ENCODE peak calls at places on chromosomes 3 and 15, in eight cellular contexts. E, V, D, M, W, L, O and H are unnamed samples.

GRCh38 chr3:186821429-186822367 is 15.4 kb upstream of the RFC4 start:
- DNase-seq in M (peak; percentile 53), E (peak; percentile 14), V (no peak), D (peak; percentile 65), W (no peak), O (no peak), L (no peak), H (peak; percentile 77)

GRCh38 chr15:84572231-84572630 is 28.6 kb upstream of the ZSCAN2 start:
- DNase-seq in L (no peak), E (no peak), O (no peak), V (no peak), D (no peak), W (no peak), M (no peak), H (no peak)

GRCh38 chr15:70014860-70015490 is 82.7 kb downstream of the TLE3 start:
- DNase-seq in D (peak; percentile 89), O (peak; percentile 71), W (no peak), M (no peak), V (no peak), L (no peak), E (no peak), H (no peak)

GRCh38 chr3:41159581-41160189 is 39.6 kb upstream of the CTNNB1 start:
- DNase-seq in E (no peak), L (no peak), O (no peak), W (no peak), M (no peak), D (no peak), V (no peak), H (no peak)

GRCh38 chr3:162863579-162863978 is 1367.0 kb downstream of the OTOL1 start:
- DNase-seq in D (no peak), V (no peak), E (no peak), M (no peak), L (no peak), O (no peak), W (no peak), H (no peak)

GRCh38 chr3:53131136-53131495 is 881 bp upstream of the RFT1 start:
- DNase-seq in E (no peak), D (no peak), W (no peak), M (no peak), O (no peak), V (no peak), L (no peak), H (no peak)

GRCh38 chr3:12962292-12962691 is 110.9 kb downstream of the IQSEC1 start:
- DNase-seq in W (no peak), V (no peak), E (no peak), M (no peak), D (no peak), O (no peak), L (no peak), H (no peak)

GRCh38 chr3:32934150-32934742 is 17.2 kb upstream of the CCR4 start:
- DNase-seq in O (peak; percentile 26), D (peak; percentile 50), V (no peak), L (no peak), M (no peak), W (peak; percentile 62), E (no peak), H (no peak)

GRCh38 chr3:58003093-58003492 is 5.1 kb upstream of the FLNB start:
- DNase-seq in M (no peak), D (no peak), E (no peak), O (no peak), V (no peak), L (no peak), W (no peak), H (no peak)

GRCh38 chr15:93250212-93250611 is 161.2 kb upstream of the RGMA start:
- DNase-seq in M (no peak), D (no peak), O (no peak), W (no peak), L (no peak), V (no peak), E (no peak), H (no peak)

GRCh38 chr15:56934269-56934668 is 15.8 kb downstream of the TCF12 start:
- DNase-seq in M (no peak), D (no peak), W (no peak), E (no peak), O (no peak), V (no peak), L (no peak), H (no peak)

GRCh38 chr15:94266000-94266399 is 34.6 kb downstream of the MCTP2 start:
- DNase-seq in L (no peak), M (no peak), D (no peak), E (no peak), W (no peak), V (no peak), O (no peak), H (no peak)

GRCh38 chr3:187629711-187630110 is 40.5 kb downstream of the SST start:
- DNase-seq in E (peak; percentile 73), M (no peak), D (no peak), L (no peak), V (no peak), O (no peak), W (no peak), H (peak; percentile 86)

GRCh38 chr15:100249096-100249815 is 92.5 kb downstream of the ADAMTS17 start:
- DNase-seq in W (no peak), E (no peak), D (no peak), L (no peak), O (no peak), V (no peak), M (no peak), H (no peak)

GRCh38 chr3:30954431-30954830 is 60.0 kb upstream of the GADL1 start:
- DNase-seq in M (no peak), W (no peak), D (no peak), E (no peak), L (no peak), V (no peak), O (no peak), H (no peak)

GRCh38 chr3:51715231-51716058 is 8.6 kb downstream of the GRM2 start:
- DNase-seq in D (peak; percentile 17), O (peak; percentile 8), L (no peak), V (no peak), M (no peak), W (no peak), E (no peak), H (no peak)

GRCh38 chr15:28962851-28963710 is 77.3 kb downstream of the APBA2 start:
- DNase-seq in L (no peak), W (no peak), V (no peak), D (no peak), O (no peak), M (peak; percentile 50), E (no peak), H (no peak)

GRCh38 chr3:43794776-43795175 is 104.0 kb downstream of the ABHD5 start:
- DNase-seq in W (no peak), L (no peak), E (peak; percentile 31), D (no peak), O (no peak), V (no peak), M (no peak), H (peak; percentile 78)

GRCh38 chr3:107206141-107206540 is 171.1 kb upstream of the CCDC54 start:
- DNase-seq in E (no peak), W (peak; percentile 29), L (no peak), V (no peak), O (no peak), M (peak; percentile 23), D (peak; percentile 12), H (peak; percentile 44)

GRCh38 chr15:84937144-84937543 is 44.5 kb upstream of the PDE8A start:
- DNase-seq in V (no peak), M (no peak), O (no peak), D (no peak), W (no peak), E (no peak), L (no peak), H (no peak)

GRCh38 chr3:184814214-184814613 is 2.2 kb downstream of the VPS8 start:
- DNase-seq in L (no peak), E (no peak), D (no peak), M (peak; percentile 8), V (no peak), O (no peak), W (no peak), H (no peak)

GRCh38 chr15:38652998-38653397 is 88.4 kb upstream of the RASGRP1 start:
- DNase-seq in W (no peak), D (no peak), O (no peak), V (no peak), M (no peak), E (no peak), L (no peak), H (no peak)

GRCh38 chr3:117602054-117602644 is 892.6 kb downstream of the TUSC7 start:
- DNase-seq in W (no peak), V (no peak), D (no peak), M (no peak), L (no peak), O (no peak), E (no peak), H (no peak)

GRCh38 chr3:39000008-39000450 is 51.7 kb downstream of the SCN11A start:
- DNase-seq in O (no peak), W (no peak), V (no peak), M (peak; percentile 41), L (no peak), D (peak; percentile 66), E (peak; percentile 46), H (peak; percentile 74)

GRCh38 chr15:72685925-72686794 is at the start of the genes BBS4 and HIGD2B:
- DNase-seq in O (peak; percentile 89), M (peak; percentile 77), D (peak; percentile 87), E (no peak), L (peak; percentile 87), V (peak; percentile 88), W (peak; percentile 80), H (peak; percentile 89)

GRCh38 chr3:37546876-37547275 is 314.8 kb upstream of the CTDSPL start:
- DNase-seq in L (no peak), O (no peak), M (peak; percentile 6), D (peak; percentile 51), W (peak; percentile 16), V (no peak), E (no peak), H (peak; percentile 46)
- TF ChIP-seq CTCF in L (no peak), O (no peak), M (no peak), D (no peak), W (no peak), V (peak; percentile 29), E (peak; percentile 16), H (no peak)

GRCh38 chr3:128489860-128490649 is 2.9 kb downstream of the GATA2 start:
- DNase-seq in O (peak; percentile 64), M (no peak), E (no peak), D (no peak), V (peak; percentile 29), W (no peak), L (no peak), H (peak; percentile 55)
- TF ChIP-seq CTCF in O (no peak), M (no peak), E (no peak), D (no peak), V (no peak), W (no peak), L (no peak), H (no peak)

GRCh38 chr15:48281674-48282073 is 49.6 kb upstream of the DUT start:
- DNase-seq in E (no peak), L (no peak), V (no peak), D (no peak), M (no peak), O (no peak), W (no peak), H (no peak)
- TF ChIP-seq CTCF in E (no peak), L (no peak), V (no peak), D (no peak), M (no peak), O (no peak), W (no peak), H (peak; percentile 34)

DNA sequence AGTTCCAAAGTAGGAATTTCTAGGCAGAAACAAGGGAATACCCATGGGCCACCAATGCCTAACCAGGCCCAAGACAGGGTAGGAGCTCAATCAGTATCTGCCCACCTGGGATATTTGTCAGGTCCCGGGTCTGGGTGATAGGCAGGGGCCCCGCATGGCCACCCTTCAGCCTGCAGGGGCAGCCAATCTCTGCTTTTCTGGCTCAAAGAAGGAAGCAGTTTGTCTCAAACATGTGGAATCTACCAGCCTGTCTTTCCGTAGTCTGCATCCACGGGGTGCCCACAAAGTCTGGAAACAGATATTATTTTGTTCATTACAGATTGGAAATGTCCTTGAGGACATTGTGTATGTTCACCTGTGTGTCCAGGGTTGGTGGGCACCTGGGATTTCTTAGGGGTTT is 56.2 kb downstream of the CEMIP start:
- DNase-seq in M (no peak), D (no peak), E (no peak), L (no peak), O (peak; percentile 45), W (no peak), V (no peak), H (no peak)
- TF ChIP-seq CTCF in M (no peak), D (no peak), E (peak; percentile 25), L (no peak), O (no peak), W (no peak), V (no peak), H (peak; percentile 24)